ENCODE peak calls at places on chromosome X, in five cellular contexts. One of them, this sample, is unnamed.

GRCh38 chrX:16853537-16853936 is 16.6 kb downstream of the RBBP7 start:
- DNase-seq in AG10803: no peak
- DNase-seq in stimulated activated CD8-positive, alpha-beta memory T cell treated with anti-CD3 and anti-CD28 coated beads, Interleukin-12 subunit alpha, Interleukin-12 subunit beta, amount 100 ng/mL, for 1 hour: no peak
- DNase-seq in GM13977: no peak
- DNase-seq in activated CD8-positive, alpha-beta memory T cell treated with anti-CD3 and anti-CD28 coated beads for 4 hours: no peak
- DNase-seq in this sample: no peak

GRCh38 chrX:17605676-17606075 is 131.6 kb upstream of the SCML1 start:
- DNase-seq in AG10803: peak; percentile 56
- DNase-seq in stimulated activated CD8-positive, alpha-beta memory T cell treated with anti-CD3 and anti-CD28 coated beads, Interleukin-12 subunit alpha, Interleukin-12 subunit beta, amount 100 ng/mL, for 1 hour: no peak
- DNase-seq in GM13977: no peak
- DNase-seq in activated CD8-positive, alpha-beta memory T cell treated with anti-CD3 and anti-CD28 coated beads for 4 hours: no peak
- DNase-seq in this sample: no peak

GRCh38 chrX:10519761-10520160 is 100.6 kb downstream of the MID1 start:
- DNase-seq in AG10803: peak; percentile 79
- DNase-seq in stimulated activated CD8-positive, alpha-beta memory T cell treated with anti-CD3 and anti-CD28 coated beads, Interleukin-12 subunit alpha, Interleukin-12 subunit beta, amount 100 ng/mL, for 1 hour: no peak
- DNase-seq in GM13977: no peak
- DNase-seq in activated CD8-positive, alpha-beta memory T cell treated with anti-CD3 and anti-CD28 coated beads for 4 hours: no peak
- DNase-seq in this sample: no peak

GRCh38 chrX:9842541-9842940 is 56.3 kb downstream of the SHROOM2 start:
- DNase-seq in AG10803: no peak
- DNase-seq in stimulated activated CD8-positive, alpha-beta memory T cell treated with anti-CD3 and anti-CD28 coated beads, Interleukin-12 subunit alpha, Interleukin-12 subunit beta, amount 100 ng/mL, for 1 hour: no peak
- DNase-seq in GM13977: no peak
- DNase-seq in activated CD8-positive, alpha-beta memory T cell treated with anti-CD3 and anti-CD28 coated beads for 4 hours: no peak
- DNase-seq in this sample: no peak

GRCh38 chrX:151776113-151776790 is 41.7 kb downstream of the CNGA2 start:
- DNase-seq in AG10803: peak; percentile 3
- DNase-seq in stimulated activated CD8-positive, alpha-beta memory T cell treated with anti-CD3 and anti-CD28 coated beads, Interleukin-12 subunit alpha, Interleukin-12 subunit beta, amount 100 ng/mL, for 1 hour: no peak
- DNase-seq in GM13977: no peak
- DNase-seq in activated CD8-positive, alpha-beta memory T cell treated with anti-CD3 and anti-CD28 coated beads for 4 hours: no peak
- DNase-seq in this sample: no peak

GRCh38 chrX:3697701-3698279 is 15.7 kb downstream of the PRKX start:
- DNase-seq in AG10803: peak; percentile 48
- DNase-seq in stimulated activated CD8-positive, alpha-beta memory T cell treated with anti-CD3 and anti-CD28 coated beads, Interleukin-12 subunit alpha, Interleukin-12 subunit beta, amount 100 ng/mL, for 1 hour: no peak
- DNase-seq in GM13977: no peak
- DNase-seq in activated CD8-positive, alpha-beta memory T cell treated with anti-CD3 and anti-CD28 coated beads for 4 hours: no peak
- DNase-seq in this sample: no peak

GRCh38 chrX:10722804-10723364 is 102.5 kb upstream of the MID1 start:
- DNase-seq in AG10803: peak; percentile 82
- DNase-seq in stimulated activated CD8-positive, alpha-beta memory T cell treated with anti-CD3 and anti-CD28 coated beads, Interleukin-12 subunit alpha, Interleukin-12 subunit beta, amount 100 ng/mL, for 1 hour: no peak
- DNase-seq in GM13977: peak; percentile 67
- DNase-seq in activated CD8-positive, alpha-beta memory T cell treated with anti-CD3 and anti-CD28 coated beads for 4 hours: no peak
- DNase-seq in this sample: peak; percentile 41

GRCh38 chrX:338281-338835 is 19.8 kb upstream of the GTPBP6 start:
- DNase-seq in AG10803: no peak
- DNase-seq in stimulated activated CD8-positive, alpha-beta memory T cell treated with anti-CD3 and anti-CD28 coated beads, Interleukin-12 subunit alpha, Interleukin-12 subunit beta, amount 100 ng/mL, for 1 hour: no peak
- DNase-seq in GM13977: no peak
- DNase-seq in activated CD8-positive, alpha-beta memory T cell treated with anti-CD3 and anti-CD28 coated beads for 4 hours: no peak
- DNase-seq in this sample: no peak

GRCh38 chrX:11407331-11408110 is 114.3 kb downstream of the AMELX start:
- DNase-seq in AG10803: no peak
- DNase-seq in stimulated activated CD8-positive, alpha-beta memory T cell treated with anti-CD3 and anti-CD28 coated beads, Interleukin-12 subunit alpha, Interleukin-12 subunit beta, amount 100 ng/mL, for 1 hour: no peak
- DNase-seq in GM13977: no peak
- DNase-seq in activated CD8-positive, alpha-beta memory T cell treated with anti-CD3 and anti-CD28 coated beads for 4 hours: no peak
- DNase-seq in this sample: no peak

GRCh38 chrX:111265506-111265905 is 4.8 kb downstream of the CAPN6 start:
- DNase-seq in AG10803: no peak
- DNase-seq in stimulated activated CD8-positive, alpha-beta memory T cell treated with anti-CD3 and anti-CD28 coated beads, Interleukin-12 subunit alpha, Interleukin-12 subunit beta, amount 100 ng/mL, for 1 hour: no peak
- DNase-seq in GM13977: no peak
- DNase-seq in activated CD8-positive, alpha-beta memory T cell treated with anti-CD3 and anti-CD28 coated beads for 4 hours: no peak
- DNase-seq in this sample: no peak

GRCh38 chrX:113384628-113385027 is 544.0 kb upstream of the AMOT start:
- DNase-seq in AG10803: peak; percentile 87
- DNase-seq in stimulated activated CD8-positive, alpha-beta memory T cell treated with anti-CD3 and anti-CD28 coated beads, Interleukin-12 subunit alpha, Interleukin-12 subunit beta, amount 100 ng/mL, for 1 hour: no peak
- DNase-seq in GM13977: no peak
- DNase-seq in activated CD8-positive, alpha-beta memory T cell treated with anti-CD3 and anti-CD28 coated beads for 4 hours: no peak
- DNase-seq in this sample: no peak

GRCh38 chrX:17082831-17083230 is 136.4 kb downstream of the REPS2 start:
- DNase-seq in AG10803: peak; percentile 4
- DNase-seq in stimulated activated CD8-positive, alpha-beta memory T cell treated with anti-CD3 and anti-CD28 coated beads, Interleukin-12 subunit alpha, Interleukin-12 subunit beta, amount 100 ng/mL, for 1 hour: no peak
- DNase-seq in GM13977: no peak
- DNase-seq in activated CD8-positive, alpha-beta memory T cell treated with anti-CD3 and anti-CD28 coated beads for 4 hours: no peak
- DNase-seq in this sample: no peak

GRCh38 chrX:69793260-69793935 is 177.5 kb downstream of the EDA start:
- DNase-seq in AG10803: no peak
- DNase-seq in stimulated activated CD8-positive, alpha-beta memory T cell treated with anti-CD3 and anti-CD28 coated beads, Interleukin-12 subunit alpha, Interleukin-12 subunit beta, amount 100 ng/mL, for 1 hour: no peak
- DNase-seq in GM13977: no peak
- DNase-seq in activated CD8-positive, alpha-beta memory T cell treated with anti-CD3 and anti-CD28 coated beads for 4 hours: no peak
- DNase-seq in this sample: no peak

GRCh38 chrX:115642304-115642703 is 81.3 kb downstream of the PLS3 start:
- DNase-seq in AG10803: no peak
- DNase-seq in stimulated activated CD8-positive, alpha-beta memory T cell treated with anti-CD3 and anti-CD28 coated beads, Interleukin-12 subunit alpha, Interleukin-12 subunit beta, amount 100 ng/mL, for 1 hour: no peak
- DNase-seq in GM13977: no peak
- DNase-seq in activated CD8-positive, alpha-beta memory T cell treated with anti-CD3 and anti-CD28 coated beads for 4 hours: no peak
- DNase-seq in this sample: no peak

GRCh38 chrX:6778547-6779231 is 243.8 kb upstream of the VCX3A start:
- DNase-seq in AG10803: no peak
- DNase-seq in stimulated activated CD8-positive, alpha-beta memory T cell treated with anti-CD3 and anti-CD28 coated beads, Interleukin-12 subunit alpha, Interleukin-12 subunit beta, amount 100 ng/mL, for 1 hour: no peak
- DNase-seq in GM13977: no peak
- DNase-seq in activated CD8-positive, alpha-beta memory T cell treated with anti-CD3 and anti-CD28 coated beads for 4 hours: no peak
- DNase-seq in this sample: no peak

GRCh38 chrX:9878141-9878875 is 88.8 kb upstream of the CLDN34 start:
- DNase-seq in AG10803: no peak
- DNase-seq in stimulated activated CD8-positive, alpha-beta memory T cell treated with anti-CD3 and anti-CD28 coated beads, Interleukin-12 subunit alpha, Interleukin-12 subunit beta, amount 100 ng/mL, for 1 hour: no peak
- DNase-seq in GM13977: no peak
- DNase-seq in activated CD8-positive, alpha-beta memory T cell treated with anti-CD3 and anti-CD28 coated beads for 4 hours: no peak
- DNase-seq in this sample: no peak

GRCh38 chrX:107683124-107683895 is 55.0 kb downstream of the PRPS1 start:
- DNase-seq in AG10803: no peak
- DNase-seq in stimulated activated CD8-positive, alpha-beta memory T cell treated with anti-CD3 and anti-CD28 coated beads, Interleukin-12 subunit alpha, Interleukin-12 subunit beta, amount 100 ng/mL, for 1 hour: no peak
- DNase-seq in GM13977: no peak
- DNase-seq in activated CD8-positive, alpha-beta memory T cell treated with anti-CD3 and anti-CD28 coated beads for 4 hours: no peak
- DNase-seq in this sample: no peak

GRCh38 chrX:19879742-19880378 is 7.5 kb downstream of the SH3KBP1 start:
- DNase-seq in AG10803: no peak
- DNase-seq in stimulated activated CD8-positive, alpha-beta memory T cell treated with anti-CD3 and anti-CD28 coated beads, Interleukin-12 subunit alpha, Interleukin-12 subunit beta, amount 100 ng/mL, for 1 hour: no peak
- DNase-seq in GM13977: no peak
- DNase-seq in activated CD8-positive, alpha-beta memory T cell treated with anti-CD3 and anti-CD28 coated beads for 4 hours: no peak
- DNase-seq in this sample: no peak

GRCh38 chrX:150371877-150372276 is 8.8 kb downstream of the MAMLD1 start:
- DNase-seq in AG10803: no peak
- DNase-seq in stimulated activated CD8-positive, alpha-beta memory T cell treated with anti-CD3 and anti-CD28 coated beads, Interleukin-12 subunit alpha, Interleukin-12 subunit beta, amount 100 ng/mL, for 1 hour: no peak
- DNase-seq in GM13977: no peak
- DNase-seq in activated CD8-positive, alpha-beta memory T cell treated with anti-CD3 and anti-CD28 coated beads for 4 hours: no peak
- DNase-seq in this sample: no peak

GRCh38 chrX:100609591-100609990 is 24.9 kb downstream of the TNMD start:
- DNase-seq in AG10803: no peak
- DNase-seq in stimulated activated CD8-positive, alpha-beta memory T cell treated with anti-CD3 and anti-CD28 coated beads, Interleukin-12 subunit alpha, Interleukin-12 subunit beta, amount 100 ng/mL, for 1 hour: no peak
- DNase-seq in GM13977: no peak
- DNase-seq in activated CD8-positive, alpha-beta memory T cell treated with anti-CD3 and anti-CD28 coated beads for 4 hours: no peak
- DNase-seq in this sample: no peak

GRCh38 chrX:45771560-45772340 is 571.1 kb upstream of the DIPK2B start:
- DNase-seq in AG10803: peak; percentile 68
- DNase-seq in stimulated activated CD8-positive, alpha-beta memory T cell treated with anti-CD3 and anti-CD28 coated beads, Interleukin-12 subunit alpha, Interleukin-12 subunit beta, amount 100 ng/mL, for 1 hour: no peak
- DNase-seq in GM13977: no peak
- DNase-seq in activated CD8-positive, alpha-beta memory T cell treated with anti-CD3 and anti-CD28 coated beads for 4 hours: no peak
- DNase-seq in this sample: no peak

GRCh38 chrX:29453333-29453732 is 762.0 kb upstream of the MAGEB2 start:
- DNase-seq in AG10803: peak; percentile 29
- DNase-seq in stimulated activated CD8-positive, alpha-beta memory T cell treated with anti-CD3 and anti-CD28 coated beads, Interleukin-12 subunit alpha, Interleukin-12 subunit beta, amount 100 ng/mL, for 1 hour: no peak
- DNase-seq in GM13977: no peak
- DNase-seq in activated CD8-positive, alpha-beta memory T cell treated with anti-CD3 and anti-CD28 coated beads for 4 hours: no peak
- DNase-seq in this sample: no peak

GRCh38 chrX:12615061-12615460 is 176.2 kb upstream of the PRPS2 start:
- DNase-seq in AG10803: no peak
- DNase-seq in stimulated activated CD8-positive, alpha-beta memory T cell treated with anti-CD3 and anti-CD28 coated beads, Interleukin-12 subunit alpha, Interleukin-12 subunit beta, amount 100 ng/mL, for 1 hour: no peak
- DNase-seq in GM13977: no peak
- DNase-seq in activated CD8-positive, alpha-beta memory T cell treated with anti-CD3 and anti-CD28 coated beads for 4 hours: no peak
- DNase-seq in this sample: no peak

GRCh38 chrX:58025979-58026378 is 115.7 kb upstream of the ZXDA start:
- DNase-seq in AG10803: peak; percentile 23
- DNase-seq in stimulated activated CD8-positive, alpha-beta memory T cell treated with anti-CD3 and anti-CD28 coated beads, Interleukin-12 subunit alpha, Interleukin-12 subunit beta, amount 100 ng/mL, for 1 hour: peak; percentile 2
- DNase-seq in GM13977: peak; percentile 17
- DNase-seq in activated CD8-positive, alpha-beta memory T cell treated with anti-CD3 and anti-CD28 coated beads for 4 hours: no peak
- DNase-seq in this sample: peak; percentile 7

GRCh38 chrX:39936886-39937770 is 160.6 kb downstream of the BCOR start:
- DNase-seq in AG10803: no peak
- DNase-seq in stimulated activated CD8-positive, alpha-beta memory T cell treated with anti-CD3 and anti-CD28 coated beads, Interleukin-12 subunit alpha, Interleukin-12 subunit beta, amount 100 ng/mL, for 1 hour: no peak
- DNase-seq in GM13977: peak; percentile 34
- DNase-seq in activated CD8-positive, alpha-beta memory T cell treated with anti-CD3 and anti-CD28 coated beads for 4 hours: no peak
- DNase-seq in this sample: no peak

GRCh38 chrX:39199429-39199828 is 398.2 kb downstream of the MID1IP1 start:
- DNase-seq in AG10803: no peak
- DNase-seq in stimulated activated CD8-positive, alpha-beta memory T cell treated with anti-CD3 and anti-CD28 coated beads, Interleukin-12 subunit alpha, Interleukin-12 subunit beta, amount 100 ng/mL, for 1 hour: no peak
- DNase-seq in GM13977: no peak
- DNase-seq in activated CD8-positive, alpha-beta memory T cell treated with anti-CD3 and anti-CD28 coated beads for 4 hours: no peak
- DNase-seq in this sample: no peak

GRCh38 chrX:44203791-44204190 is 139.7 kb downstream of the EFHC2 start:
- DNase-seq in AG10803: no peak
- DNase-seq in stimulated activated CD8-positive, alpha-beta memory T cell treated with anti-CD3 and anti-CD28 coated beads, Interleukin-12 subunit alpha, Interleukin-12 subunit beta, amount 100 ng/mL, for 1 hour: no peak
- DNase-seq in GM13977: no peak
- DNase-seq in activated CD8-positive, alpha-beta memory T cell treated with anti-CD3 and anti-CD28 coated beads for 4 hours: no peak
- DNase-seq in this sample: no peak

GRCh38 chrX:123424546-123424945 is 240.5 kb downstream of the GRIA3 start:
- DNase-seq in AG10803: peak; percentile 66
- DNase-seq in stimulated activated CD8-positive, alpha-beta memory T cell treated with anti-CD3 and anti-CD28 coated beads, Interleukin-12 subunit alpha, Interleukin-12 subunit beta, amount 100 ng/mL, for 1 hour: no peak
- DNase-seq in GM13977: peak; percentile 14
- DNase-seq in activated CD8-positive, alpha-beta memory T cell treated with anti-CD3 and anti-CD28 coated beads for 4 hours: no peak
- DNase-seq in this sample: no peak

GRCh38 chrX:150212672-150213480 is 150.2 kb upstream of the MAMLD1 start:
- DNase-seq in AG10803: peak; percentile 55
- DNase-seq in stimulated activated CD8-positive, alpha-beta memory T cell treated with anti-CD3 and anti-CD28 coated beads, Interleukin-12 subunit alpha, Interleukin-12 subunit beta, amount 100 ng/mL, for 1 hour: no peak
- DNase-seq in GM13977: no peak
- DNase-seq in activated CD8-positive, alpha-beta memory T cell treated with anti-CD3 and anti-CD28 coated beads for 4 hours: no peak
- DNase-seq in this sample: no peak

GRCh38 chrX:87045352-87045751 is 472.2 kb upstream of the KLHL4 start:
- DNase-seq in AG10803: no peak
- DNase-seq in stimulated activated CD8-positive, alpha-beta memory T cell treated with anti-CD3 and anti-CD28 coated beads, Interleukin-12 subunit alpha, Interleukin-12 subunit beta, amount 100 ng/mL, for 1 hour: no peak
- DNase-seq in GM13977: no peak
- DNase-seq in activated CD8-positive, alpha-beta memory T cell treated with anti-CD3 and anti-CD28 coated beads for 4 hours: no peak
- DNase-seq in this sample: no peak

GRCh38 chrX:9133426-9133825 is 99.5 kb upstream of the FAM9B start:
- DNase-seq in AG10803: peak; percentile 37
- DNase-seq in stimulated activated CD8-positive, alpha-beta memory T cell treated with anti-CD3 and anti-CD28 coated beads, Interleukin-12 subunit alpha, Interleukin-12 subunit beta, amount 100 ng/mL, for 1 hour: no peak
- DNase-seq in GM13977: no peak
- DNase-seq in activated CD8-positive, alpha-beta memory T cell treated with anti-CD3 and anti-CD28 coated beads for 4 hours: no peak
- DNase-seq in this sample: no peak

GRCh38 chrX:150352581-150352980 is 10.5 kb upstream of the MAMLD1 start:
- DNase-seq in AG10803: no peak
- DNase-seq in stimulated activated CD8-positive, alpha-beta memory T cell treated with anti-CD3 and anti-CD28 coated beads, Interleukin-12 subunit alpha, Interleukin-12 subunit beta, amount 100 ng/mL, for 1 hour: no peak
- DNase-seq in GM13977: no peak
- DNase-seq in activated CD8-positive, alpha-beta memory T cell treated with anti-CD3 and anti-CD28 coated beads for 4 hours: no peak
- DNase-seq in this sample: no peak

This sample was measured in memory B cell.